ENCODE peak calls at places on chromosomes 4 and X, in four cellular contexts. Q is fibroblast of pulmonary artery; L is AG09309; H is CD4-positive, alpha-beta T cell. W is an unnamed sample.

GRCh38 chr4:124123181-124123580 is 589.4 kb downstream of the ANKRD50 start:
- DNase-seq in L (no peak), H (no peak), Q (no peak), W (peak)

GRCh38 chr4:148447672-148448071 is 5.5 kb upstream of the NR3C2 start:
- DNase-seq in Q (peak), H (peak), L (no peak), W (no peak)

GRCh38 chrX:109327271-109327670 is 154.6 kb downstream of the GUCY2F start:
- DNase-seq in H (no peak), Q (no peak), L (no peak), W (no peak)

GRCh38 chrX:20393944-20394343 is 127.2 kb upstream of the RPS6KA3 start:
- DNase-seq in L (no peak), Q (peak), H (no peak), W (no peak)

GRCh38 chrX:141945415-141945814 is 41.7 kb downstream of the MAGEC1 start:
- DNase-seq in Q (no peak), L (no peak), H (no peak), W (no peak)

GRCh38 chr4:147017081-147017480 is 71.4 kb upstream of the TTC29 start:
- DNase-seq in Q (peak), H (no peak), L (no peak), W (peak)

GRCh38 chrX:134626434-134626833 is 31.8 kb downstream of the PLAC1 start:
- DNase-seq in H (no peak), L (no peak), Q (no peak), W (peak)

GRCh38 chr4:88690355-88690754 is 7.3 kb downstream of the NAP1L5 start:
- DNase-seq in Q (peak), H (no peak), L (no peak), W (peak)

GRCh38 chr4:137510866-137511265 is 21.4 kb downstream of the PCDH18 start:
- DNase-seq in Q (peak), H (no peak), L (peak), W (peak)

GRCh38 chr4:74473155-74473811 is 28.3 kb downstream of the AREG start:
- DNase-seq in H (no peak), L (peak), Q (peak), W (peak)

GRCh38 chr4:186808635-186809018 is 85.0 kb upstream of the FAT1 start:
- DNase-seq in H (no peak), Q (peak), L (peak), W (peak)

GRCh38 chr4:151921371-151921770 is 160.6 kb upstream of the GATB start:
- DNase-seq in H (no peak), Q (no peak), L (no peak), W (no peak)

GRCh38 chr4:21848001-21848400 is 100.6 kb downstream of the KCNIP4 start:
- DNase-seq in L (no peak), H (no peak), Q (no peak), W (no peak)

GRCh38 chr4:186915816-186916215 is 192.2 kb upstream of the FAT1 start:
- DNase-seq in Q (no peak), H (no peak), L (no peak), W (no peak)

GRCh38 chr4:78244691-78245485 is 187.8 kb downstream of the FRAS1 start:
- DNase-seq in Q (no peak), L (no peak), H (no peak), W (no peak)

GRCh38 chr4:74794341-74794801 is at the start of gene BTC:
- DNase-seq in Q (peak), L (no peak), H (no peak), W (peak)

GRCh38 chr4:41560112-41560511 is 22.2 kb downstream of the LIMCH1 start:
- DNase-seq in L (no peak), H (no peak), Q (no peak), W (no peak)

GRCh38 chr4:37243722-37244582 is 591 bp upstream of the NWD2 start:
- DNase-seq in H (no peak), L (no peak), Q (no peak), W (no peak)

GRCh38 chrX:45822124-45822523 is 621.4 kb upstream of the DIPK2B start:
- DNase-seq in L (no peak), H (no peak), Q (no peak), W (no peak)

GRCh38 chrX:45830343-45830742 is 629.7 kb upstream of the DIPK2B start:
- DNase-seq in Q (no peak), H (no peak), L (no peak), W (no peak)

GRCh38 chrX:45818913-45819312 is 618.2 kb upstream of the DIPK2B start:
- DNase-seq in H (no peak), Q (no peak), L (no peak), W (no peak)

GRCh38 chrX:45824471-45824870 is 623.8 kb upstream of the DIPK2B start:
- DNase-seq in H (no peak), Q (peak), L (peak), W (peak)
- TF ChIP-seq CTCF in H (no peak), Q (peak), L (peak), W (peak)

GRCh38 chr4:127988638-127989037 is 23.4 kb downstream of the ABHD18 start:
- DNase-seq in Q (no peak), H (no peak), L (no peak), W (no peak)

GRCh38 chr4:127982445-127982844 is 17.2 kb downstream of the ABHD18 start:
- DNase-seq in Q (no peak), L (no peak), H (no peak), W (no peak)

GRCh38 chr4:127985989-127986388 is 20.8 kb downstream of the ABHD18 start:
- DNase-seq in H (no peak), Q (no peak), L (no peak), W (peak)
- TF ChIP-seq CTCF in H (no peak), Q (no peak), L (no peak), W (no peak)

GRCh38 chr4:142473218-142473959 is 372.7 kb downstream of the INPP4B start:
- DNase-seq in L (no peak), H (no peak), Q (no peak), W (no peak)
- TF ChIP-seq CTCF in L (no peak), H (no peak), Q (no peak), W (no peak)

DNA sequence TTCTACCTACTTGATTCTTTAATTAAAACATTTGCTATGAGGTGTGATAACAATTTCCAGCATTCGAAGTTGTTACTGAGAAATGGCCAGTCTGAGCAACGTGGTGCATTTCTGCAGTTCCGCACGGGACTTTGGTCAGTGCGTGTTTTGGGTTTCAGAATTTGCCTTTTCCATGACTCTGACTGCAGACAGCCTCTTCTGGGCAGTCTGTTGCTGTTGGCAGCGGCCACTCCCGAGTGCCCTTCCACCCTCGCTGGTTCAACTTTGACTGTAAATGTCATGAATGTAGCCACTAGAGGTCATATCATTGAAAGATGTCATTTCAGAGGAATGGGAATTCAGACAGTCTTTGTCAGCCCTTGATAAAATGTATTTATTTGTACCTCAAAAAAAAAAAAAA is 53.6 kb downstream of the NOP14 start:
- DNase-seq in L (no peak), H (no peak), Q (no peak), W (no peak)
- TF ChIP-seq CTCF in L (no peak), H (no peak), Q (no peak), W (no peak)

GRCh38 chr4:143186202-143186601 is 1.5 kb downstream of the USP38 start:
- DNase-seq in L (no peak), H (no peak), Q (peak), W (peak)

GRCh38 chr4:143183513-143184216 is 1.1 kb upstream of the USP38 start:
- DNase-seq in H (no peak), L (no peak), Q (no peak), W (peak)

GRCh38 chr4:143185253-143186107 is 763 bp downstream of the USP38 start:
- DNase-seq in L (no peak), Q (peak), H (no peak), W (peak)

GRCh38 chr4:143184217-143184502 is 557 bp upstream of the USP38 start:
- DNase-seq in Q (no peak), L (no peak), H (no peak), W (no peak)

DNA sequence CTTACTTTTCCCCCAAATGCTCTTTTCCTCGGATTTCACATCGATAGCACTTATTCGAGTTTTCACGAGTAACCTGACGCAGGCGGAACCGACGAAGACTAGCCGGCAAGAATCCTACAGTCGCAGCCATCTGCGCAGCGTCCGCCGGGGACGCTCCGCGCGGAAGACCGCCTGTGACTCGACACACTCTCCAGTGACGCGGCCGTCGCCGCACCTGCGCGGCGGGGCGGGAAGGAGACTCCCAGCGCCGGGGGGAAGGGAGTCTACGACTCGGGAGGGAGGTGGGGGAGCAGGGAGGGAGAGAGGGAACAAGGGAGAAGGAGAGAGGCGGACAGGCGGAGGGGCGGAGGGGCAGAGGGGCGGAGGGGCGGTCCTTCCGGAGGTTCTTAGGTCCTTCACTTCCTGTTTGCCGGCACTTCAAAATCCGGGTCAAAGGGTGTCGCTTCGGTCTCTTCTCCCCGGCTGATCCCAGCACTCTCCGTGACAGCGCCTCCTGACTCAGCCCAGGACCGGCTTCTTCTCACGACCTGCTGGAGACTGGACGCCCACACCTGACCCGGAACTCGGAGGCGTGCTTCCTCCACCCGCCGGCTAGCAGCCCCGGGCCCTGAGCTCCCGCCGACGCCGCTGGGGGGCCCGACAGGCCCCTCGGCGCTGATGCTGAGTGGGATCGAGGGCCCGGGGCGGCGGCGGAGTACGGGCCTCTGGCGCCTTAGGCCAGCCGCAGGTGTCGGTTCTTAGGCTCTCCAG is at the start of gene USP38:
- DNase-seq in H (peak), Q (peak), L (peak), W (peak)
- TF ChIP-seq CTCF in H (no peak), Q (no peak), L (no peak), W (no peak)

DNA sequence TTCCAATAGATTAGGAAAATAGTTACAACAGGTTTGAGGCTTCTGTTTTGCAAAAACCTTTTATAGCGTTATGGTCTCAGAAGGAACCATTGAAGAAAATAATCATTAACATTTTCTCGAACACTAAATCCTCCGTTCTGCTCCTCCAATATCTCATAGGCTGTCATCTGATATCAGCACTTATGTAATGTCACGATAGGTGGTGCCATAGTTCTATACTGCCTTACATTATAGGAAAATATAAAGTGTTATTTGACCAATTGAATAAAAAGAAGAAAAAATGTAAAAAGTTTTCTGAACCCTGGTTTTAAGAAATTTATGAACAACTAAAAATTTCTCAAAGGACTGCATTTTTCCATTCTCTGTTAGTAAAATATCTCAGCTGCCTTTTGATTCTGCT is 291.4 kb downstream of the RPA4 start:
- DNase-seq in Q (no peak), L (no peak), H (no peak), W (no peak)
- TF ChIP-seq CTCF in Q (no peak), L (no peak), H (no peak), W (no peak)

DNA sequence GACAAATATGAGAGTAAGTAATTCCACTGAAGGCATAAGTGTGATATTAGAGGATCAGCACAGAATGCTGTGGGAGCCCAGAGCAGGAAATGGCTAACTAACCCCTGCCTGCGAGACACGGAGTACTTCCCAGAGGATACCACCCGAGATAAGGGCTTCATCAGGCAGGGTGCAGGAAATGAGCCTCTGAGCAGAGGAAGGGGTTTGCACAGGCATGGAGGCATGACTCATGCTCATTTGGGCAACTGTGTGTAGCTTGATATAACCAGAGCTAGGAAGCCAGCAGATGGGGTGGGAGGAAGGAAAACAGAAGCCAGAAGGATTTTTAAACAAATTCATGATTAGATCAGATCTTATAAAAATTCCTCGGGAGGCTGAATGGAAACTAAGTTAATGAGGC is 70.0 kb upstream of the TSPAN5 start:
- DNase-seq in H (no peak), Q (peak), L (peak), W (peak)
- TF ChIP-seq CTCF in H (no peak), Q (peak), L (peak), W (no peak)